ENCODE peak calls at places on chromosomes 6 and 20, in seven cellular contexts. N is HCT116, V is GM12878, L is K562, P is SK-N-SH, Q is Panc1, A is H1. H is an unnamed sample.

GRCh38 chr20:40254023-40254772 is 434.8 kb downstream of the MAFB start:
- DNase-seq in Q (no peak), A (no peak), V (no peak), N (no peak), L (no peak), P (no peak), H (no peak)

GRCh38 chr6:46172176-46172575 is 1.4 kb upstream of the ENPP5 start:
- DNase-seq in V (no peak), L (no peak), N (no peak), P (no peak), A (no peak), Q (no peak), H (no peak)

GRCh38 chr20:50172347-50173013 is 18.1 kb upstream of the CEBPB start:
- DNase-seq in N (no peak), P (no peak), V (no peak), L (no peak), A (peak), Q (no peak), H (peak)

GRCh38 chr6:113744886-113745285 is 112.3 kb upstream of the MARCKS start:
- DNase-seq in P (no peak), N (no peak), V (no peak), A (no peak), Q (no peak), L (no peak), H (no peak)

GRCh38 chr20:48686238-48687096 is 141.3 kb downstream of the PREX1 start:
- DNase-seq in V (no peak), A (no peak), Q (no peak), N (no peak), L (no peak), P (peak), H (no peak)

GRCh38 chr6:30841644-30842504 is 42.4 kb upstream of the DDR1 start:
- DNase-seq in V (no peak), L (no peak), P (no peak), Q (no peak), A (no peak), N (no peak), H (no peak)

GRCh38 chr6:21947751-21948386 is 349.0 kb downstream of the PRL start:
- DNase-seq in L (no peak), P (peak), V (no peak), Q (no peak), A (no peak), N (no peak), H (no peak)

GRCh38 chr6:36633915-36634314 is 39.8 kb downstream of the SRSF3 start:
- DNase-seq in V (no peak), Q (no peak), N (no peak), A (no peak), L (no peak), P (peak), H (peak)

GRCh38 chr6:139708342-139709199 is 334.1 kb upstream of the CITED2 start:
- DNase-seq in P (no peak), N (no peak), Q (peak), A (no peak), L (no peak), V (no peak), H (peak)

GRCh38 chr6:38319259-38320255 is 320.2 kb downstream of the BTBD9 start:
- DNase-seq in P (no peak), A (no peak), Q (no peak), L (no peak), V (no peak), N (no peak), H (no peak)

GRCh38 chr6:167827588-167828324 is 1.0 kb downstream of the AFDN start:
- DNase-seq in L (peak), Q (no peak), N (no peak), P (peak), V (no peak), A (no peak), H (peak)

GRCh38 chr6:31386099-31386498 is 17.3 kb upstream of the MICA start:
- DNase-seq in V (no peak), L (no peak), Q (no peak), A (no peak), N (no peak), P (no peak), H (no peak)

GRCh38 chr6:30870546-30870945 is 13.8 kb upstream of the DDR1 start:
- DNase-seq in L (no peak), A (no peak), P (no peak), V (no peak), N (no peak), Q (no peak), H (no peak)

GRCh38 chr6:88749849-88750248 is 213.6 kb downstream of the RNGTT start:
- DNase-seq in Q (no peak), L (no peak), A (no peak), N (no peak), P (no peak), V (no peak), H (no peak)

GRCh38 chr20:8067082-8067481 is 47.5 kb upstream of the TMX4 start:
- DNase-seq in N (no peak), Q (no peak), V (no peak), A (no peak), P (no peak), L (no peak), H (no peak)

GRCh38 chr20:44326391-44327159 is 10.3 kb upstream of the R3HDML start:
- DNase-seq in Q (no peak), A (no peak), P (peak), N (no peak), L (peak), V (no peak), H (no peak)

GRCh38 chr20:51767018-51767866 is 948 bp downstream of the ATP9A start:
- DNase-seq in Q (no peak), A (peak), P (peak), L (peak), N (peak), V (no peak), H (peak)

GRCh38 chr20:15616626-15617025 is 956.6 kb downstream of the KIF16B start:
- DNase-seq in Q (no peak), L (no peak), N (no peak), P (no peak), A (no peak), V (no peak), H (no peak)

GRCh38 chr6:56767435-56767834 is 124.7 kb upstream of the DST start:
- DNase-seq in N (no peak), L (no peak), A (no peak), P (no peak), V (no peak), Q (no peak), H (no peak)

GRCh38 chr6:31620586-31621319 is at the start of gene PRRC2A:
- DNase-seq in A (peak), P (peak), N (peak), V (no peak), L (peak), Q (no peak), H (no peak)

GRCh38 chr6:158327216-158327615 is 15.0 kb downstream of the TULP4 start:
- DNase-seq in P (no peak), Q (no peak), N (no peak), A (no peak), V (no peak), L (no peak), H (no peak)

DNA sequence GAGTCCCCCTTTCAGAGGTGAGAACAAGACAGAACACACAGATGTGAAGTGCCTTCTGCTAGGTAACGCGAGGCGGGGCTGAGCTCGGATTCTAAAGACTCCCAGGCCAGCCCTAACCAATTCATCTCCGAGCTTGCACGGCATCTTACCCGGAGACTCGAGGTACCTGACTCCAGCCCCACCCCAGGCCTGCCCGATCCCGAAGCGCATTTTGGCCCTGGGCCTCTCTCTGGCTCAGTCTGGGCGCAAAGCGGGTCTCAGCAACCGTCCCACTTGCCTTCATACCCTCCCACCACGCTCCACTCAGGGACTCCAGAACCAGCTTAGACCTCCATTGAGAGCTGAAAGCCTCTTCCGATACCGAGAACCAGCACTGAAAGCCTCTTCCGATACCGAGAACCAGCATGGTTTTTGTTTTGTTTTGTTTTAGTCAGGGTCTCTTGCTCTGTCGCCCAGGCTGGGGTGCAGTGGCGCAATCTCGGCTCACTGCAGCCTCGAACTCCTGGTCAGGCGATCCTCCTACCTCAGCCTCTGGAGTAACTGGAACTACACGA is 661 bp upstream of the DYNLRB1 start:
- DNase-seq in N (no peak), L (peak), P (peak), A (peak), V (peak), Q (no peak), H (peak)
- TF ChIP-seq SIN3A in N (no peak), L (no peak), P (no peak), A (peak), V (no peak), Q (no peak), H (peak)

GRCh38 chr6:6681443-6681842 is 92.9 kb downstream of the LY86 start:
- DNase-seq in L (no peak), V (no peak), A (no peak), P (no peak), N (no peak), Q (no peak), H (no peak)
- TF ChIP-seq SIN3A in L (no peak), V (no peak), A (no peak), P (no peak), N (no peak), Q (no peak), H (no peak)

DNA sequence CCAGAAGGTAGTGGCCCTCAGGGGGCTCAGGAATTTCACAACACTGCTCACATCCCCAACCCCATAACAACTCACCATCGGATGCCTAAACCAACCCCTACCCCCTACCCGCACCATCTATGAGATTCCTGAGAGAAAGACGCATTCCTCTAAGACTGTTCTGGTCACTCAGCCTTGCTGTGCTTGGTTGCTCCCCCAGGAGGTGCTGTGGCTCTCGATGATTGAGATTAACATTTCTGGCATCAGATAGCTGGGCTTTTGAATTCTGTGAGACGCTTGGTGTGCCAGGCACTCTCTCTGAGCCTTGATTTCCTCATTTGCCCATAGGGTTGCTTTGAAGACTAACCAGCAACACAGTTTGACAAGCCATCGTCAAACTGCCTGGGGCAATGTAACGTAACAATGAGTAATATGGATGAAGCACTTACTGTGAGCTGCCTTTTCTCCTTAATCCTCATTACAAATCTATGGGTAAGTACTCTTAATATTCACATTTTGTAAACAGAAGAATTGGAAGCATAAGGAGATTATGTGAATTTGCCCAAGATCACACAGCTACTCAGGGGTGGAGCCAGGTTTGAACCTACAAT is 978 bp downstream of the WFDC6 start:
- DNase-seq in Q (no peak), L (no peak), N (no peak), V (no peak), A (no peak), P (no peak), H (no peak)
- TF ChIP-seq SIN3A in Q (no peak), L (no peak), N (no peak), V (no peak), A (no peak), P (no peak), H (no peak)

DNA sequence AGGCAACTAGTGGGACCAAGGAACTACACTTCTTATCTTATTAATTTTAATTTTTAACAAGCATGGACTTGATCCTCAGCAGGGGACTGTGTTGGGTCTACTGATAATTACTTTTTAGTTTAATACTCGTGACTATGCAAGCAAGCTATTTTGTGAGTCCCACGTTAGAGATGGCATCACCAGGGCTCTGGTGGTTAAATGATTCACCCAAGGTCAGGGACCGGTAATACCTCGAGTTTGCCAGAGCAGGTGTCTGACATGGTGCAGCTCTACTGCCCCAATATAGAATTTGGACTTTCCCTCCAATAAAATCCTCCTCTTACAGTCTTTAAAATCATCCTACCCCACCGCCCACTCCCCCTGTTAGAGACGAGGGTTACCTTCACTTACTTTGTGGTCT is 98.6 kb upstream of the RIN2 start:
- DNase-seq in Q (no peak), P (no peak), L (no peak), V (no peak), A (no peak), N (no peak), H (no peak)
- TF ChIP-seq SIN3A in Q (no peak), P (no peak), L (no peak), V (no peak), A (no peak), N (no peak), H (no peak)

DNA sequence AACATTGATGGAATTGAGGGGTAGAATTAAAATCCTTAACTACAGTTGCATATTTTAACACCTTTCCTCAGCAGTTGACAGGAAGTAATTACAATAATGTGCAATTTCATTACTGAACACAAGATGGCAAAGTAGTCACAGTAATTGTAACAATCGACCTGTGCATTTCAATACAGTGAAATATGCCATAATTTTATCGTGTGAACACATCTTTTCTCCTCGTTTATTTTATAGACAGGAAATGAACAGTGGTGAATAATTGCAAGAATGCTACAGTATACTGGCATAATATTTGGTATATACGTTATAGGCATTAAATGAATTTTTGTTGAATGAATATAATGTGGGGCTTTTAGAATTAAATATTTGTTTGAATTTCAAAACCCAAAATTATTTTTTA is 25.0 kb downstream of the CYB5R4 start:
- DNase-seq in L (peak), V (peak), N (peak), Q (no peak), A (no peak), P (peak), H (peak)
- TF ChIP-seq SIN3A in L (no peak), V (no peak), N (no peak), Q (no peak), A (no peak), P (no peak), H (no peak)

DNA sequence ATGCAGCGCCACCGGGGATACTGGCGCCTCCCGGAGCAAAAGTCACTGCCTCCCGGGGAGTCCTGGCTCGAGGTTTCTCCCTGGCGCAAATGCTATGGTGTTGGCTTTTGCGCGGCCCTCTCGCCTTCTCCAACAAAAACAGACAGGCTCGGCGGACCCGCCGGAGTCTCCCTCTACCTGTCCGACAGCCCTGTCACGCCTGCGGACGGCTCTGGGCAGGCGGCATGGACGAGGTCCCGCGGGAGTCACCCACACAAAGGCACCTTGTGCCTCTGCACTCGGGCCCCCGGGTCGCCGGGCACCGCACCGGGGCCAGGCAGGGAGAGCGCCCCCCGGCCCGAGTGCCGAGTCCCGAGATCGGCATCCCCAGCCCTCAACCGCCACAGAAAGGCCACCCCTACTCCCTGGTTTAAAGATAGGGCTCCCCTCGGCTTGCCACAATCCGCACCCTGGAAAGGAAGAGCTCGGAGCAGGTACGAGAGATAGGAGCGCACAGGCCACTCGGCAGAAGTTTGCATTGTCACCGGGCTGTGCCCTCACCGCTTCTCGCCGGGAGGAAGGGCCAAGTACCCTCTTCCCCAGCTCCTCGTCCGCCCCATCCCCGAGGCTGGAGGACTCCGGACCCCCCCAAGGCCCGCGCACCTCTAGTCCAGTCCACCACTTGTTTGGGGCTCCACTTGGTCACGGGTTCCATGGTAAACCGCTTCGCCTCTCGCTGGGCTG is 903 bp downstream of the CNKSR3 start:
- DNase-seq in L (peak), N (no peak), P (peak), Q (no peak), V (no peak), A (no peak), H (peak)
- TF ChIP-seq SIN3A in L (no peak), N (no peak), P (no peak), Q (no peak), V (no peak), A (no peak), H (peak)

GRCh38 chr6:81169166-81169565 is 583.3 kb downstream of the TENT5A start:
- DNase-seq in P (no peak), N (no peak), L (no peak), V (no peak), Q (no peak), A (no peak), H (no peak)
- TF ChIP-seq SIN3A in P (no peak), N (no peak), L (no peak), V (no peak), Q (no peak), A (no peak), H (no peak)

GRCh38 chr20:9408422-9409300 is 105.7 kb upstream of the LAMP5 start:
- DNase-seq in N (no peak), P (no peak), A (no peak), L (no peak), V (no peak), Q (no peak), H (no peak)

GRCh38 chr20:9411833-9412232 is 102.6 kb upstream of the LAMP5 start:
- DNase-seq in Q (no peak), P (no peak), N (no peak), L (no peak), V (no peak), A (no peak), H (no peak)

GRCh38 chr20:9409981-9410380 is 104.4 kb upstream of the LAMP5 start:
- DNase-seq in Q (no peak), A (no peak), V (no peak), L (no peak), P (no peak), N (no peak), H (no peak)

GRCh38 chr20:9409352-9409751 is 105.0 kb upstream of the LAMP5 start:
- DNase-seq in L (no peak), P (no peak), V (no peak), A (no peak), Q (no peak), N (no peak), H (no peak)

DNA sequence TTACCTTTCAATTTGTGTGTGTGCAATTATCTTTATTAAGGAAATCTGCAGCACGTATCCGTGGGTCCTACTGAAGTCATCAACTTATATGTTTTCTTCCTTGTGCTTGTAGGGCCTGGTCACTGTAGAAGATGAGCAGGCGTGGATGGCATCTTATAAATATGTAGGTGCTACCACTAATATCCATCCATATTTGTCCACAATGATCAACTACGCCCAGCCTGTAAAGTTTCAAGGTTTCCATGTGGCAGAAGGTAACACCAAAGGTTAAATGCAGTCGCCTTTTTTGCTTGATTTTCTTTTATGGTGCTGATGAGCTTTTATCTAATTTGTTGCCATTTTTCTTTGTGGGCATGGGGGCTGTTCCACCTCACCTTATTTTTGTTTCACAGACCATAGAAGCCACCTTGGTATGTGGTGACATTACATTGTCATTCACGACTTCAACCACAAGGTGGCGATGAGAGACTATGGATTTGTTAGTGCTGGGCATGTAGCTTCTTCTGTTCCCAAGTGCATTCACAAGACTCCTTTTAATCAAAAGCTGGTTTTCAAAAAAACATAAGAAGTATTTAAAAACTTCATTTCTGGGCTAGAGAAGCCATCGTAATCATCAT is 106.5 kb upstream of the LAMP5 start:
- DNase-seq in V (peak), P (peak), Q (peak), N (peak), A (peak), L (peak), H (peak)
- TF ChIP-seq SIN3A in V (no peak), P (no peak), Q (no peak), N (no peak), A (no peak), L (no peak), H (no peak)